ENCODE peak calls at places on chromosomes 13 and 19, in four cellular contexts. X, M, I and E are unnamed samples.
A peak's percentile ranks its signal among the peaks of the same experiment; 100 is the strongest.

GRCh38 chr19:19457691-19458090 is 52.2 kb downstream of the GATAD2A start:
- DNase-seq in M (no peak), I (no peak), X (no peak), E (no peak)

GRCh38 chr19:50432658-50433057 is at the start of gene MYBPC2:
- DNase-seq in I (no peak), M (peak; percentile 31), X (no peak), E (no peak)

GRCh38 chr13:113488283-113488682 is 2.2 kb downstream of the DCUN1D2 start:
- DNase-seq in I (no peak), M (no peak), X (no peak), E (no peak)

GRCh38 chr13:22014469-22014868 is 343.6 kb downstream of the FGF9 start:
- DNase-seq in I (no peak), M (no peak), X (peak; percentile 20), E (no peak)

GRCh38 chr19:11505032-11505503 is 571 bp downstream of the ZNF653 start:
- DNase-seq in X (peak; percentile 99), M (peak; percentile 98), I (peak; percentile 86), E (peak; percentile 94)

GRCh38 chr13:67221630-67222226 is 8.4 kb downstream of the PCDH9 start:
- DNase-seq in M (no peak), X (no peak), I (no peak), E (peak; percentile 11)

GRCh38 chr19:46602392-46603194 is 1.5 kb downstream of the CALM3 start:
- DNase-seq in X (no peak), I (no peak), M (no peak), E (no peak)

GRCh38 chr19:46866407-46867132 is 5.8 kb downstream of the ARHGAP35 start:
- DNase-seq in M (no peak), I (peak; percentile 62), X (peak; percentile 84), E (peak; percentile 49)

GRCh38 chr19:53328967-53329366 is 4.6 kb upstream of the ZNF845 start:
- DNase-seq in M (no peak), I (no peak), X (no peak), E (peak; percentile 51)

GRCh38 chr13:25901460-25902376 is 150.1 kb downstream of the SHISA2 start:
- DNase-seq in X (peak; percentile 96), M (no peak), I (no peak), E (peak; percentile 73)

GRCh38 chr19:3121396-3121795 is 14.4 kb upstream of the GNA15 start:
- DNase-seq in I (no peak), M (no peak), X (no peak), E (no peak)

GRCh38 chr13:49516467-49516866 is 20.7 kb downstream of the PHF11 start:
- DNase-seq in X (no peak), M (no peak), I (no peak), E (no peak)

GRCh38 chr13:97285221-97285955 is 63.3 kb downstream of the MBNL2 start:
- DNase-seq in I (no peak), M (no peak), X (no peak), E (no peak)

GRCh38 chr19:17950310-17951150 is 16.4 kb upstream of the KCNN1 start:
- DNase-seq in I (no peak), X (no peak), M (no peak), E (no peak)

GRCh38 chr13:90185734-90186133 is 1161.8 kb upstream of the MIR17HG start:
- DNase-seq in X (peak; percentile 41), I (no peak), M (no peak), E (no peak)

GRCh38 chr19:3357362-3357730 is 9.0 kb upstream of the NFIC start:
- DNase-seq in I (no peak), M (no peak), X (no peak), E (no peak)

GRCh38 chr13:100347941-100348340 is 240.6 kb downstream of the GGACT start:
- DNase-seq in X (peak; percentile 50), I (no peak), M (no peak), E (peak; percentile 78)

GRCh38 chr19:39871886-39872866 is 26.0 kb upstream of the FBL start:
- DNase-seq in M (no peak), X (no peak), I (no peak), E (no peak)

GRCh38 chr13:110409581-110409992 is 102.5 kb downstream of the COL4A2 start:
- DNase-seq in I (no peak), X (peak; percentile 74), M (no peak), E (peak; percentile 81)

GRCh38 chr19:55656552-55656951 is 1.7 kb downstream of the U2AF2 start:
- DNase-seq in X (no peak), M (no peak), I (no peak), E (no peak)
- H3K4me3 ChIP-seq in X (peak overlapping the region; percentile 88), M (peak overlapping the region; percentile 96), I (peak overlapping the region; percentile 68), E (peak overlapping the region; percentile 95)

GRCh38 chr19:797528-798414 is 519 bp downstream of the PTBP1 start:
- DNase-seq in X (peak; percentile 83), M (peak; percentile 93), I (peak; percentile 67), E (peak; percentile 90)

GRCh38 chr19:798415-799075 is 1.3 kb downstream of the PTBP1 start:
- DNase-seq in X (no peak), M (no peak), I (no peak), E (no peak)

GRCh38 chr19:794989-795658 is 2.1 kb upstream of the PTBP1 start:
- DNase-seq in I (no peak), X (no peak), M (no peak), E (no peak)

GRCh38 chr19:795691-796581 is 1.3 kb upstream of the PTBP1 start:
- DNase-seq in X (no peak), M (no peak), I (no peak), E (no peak)

DNA sequence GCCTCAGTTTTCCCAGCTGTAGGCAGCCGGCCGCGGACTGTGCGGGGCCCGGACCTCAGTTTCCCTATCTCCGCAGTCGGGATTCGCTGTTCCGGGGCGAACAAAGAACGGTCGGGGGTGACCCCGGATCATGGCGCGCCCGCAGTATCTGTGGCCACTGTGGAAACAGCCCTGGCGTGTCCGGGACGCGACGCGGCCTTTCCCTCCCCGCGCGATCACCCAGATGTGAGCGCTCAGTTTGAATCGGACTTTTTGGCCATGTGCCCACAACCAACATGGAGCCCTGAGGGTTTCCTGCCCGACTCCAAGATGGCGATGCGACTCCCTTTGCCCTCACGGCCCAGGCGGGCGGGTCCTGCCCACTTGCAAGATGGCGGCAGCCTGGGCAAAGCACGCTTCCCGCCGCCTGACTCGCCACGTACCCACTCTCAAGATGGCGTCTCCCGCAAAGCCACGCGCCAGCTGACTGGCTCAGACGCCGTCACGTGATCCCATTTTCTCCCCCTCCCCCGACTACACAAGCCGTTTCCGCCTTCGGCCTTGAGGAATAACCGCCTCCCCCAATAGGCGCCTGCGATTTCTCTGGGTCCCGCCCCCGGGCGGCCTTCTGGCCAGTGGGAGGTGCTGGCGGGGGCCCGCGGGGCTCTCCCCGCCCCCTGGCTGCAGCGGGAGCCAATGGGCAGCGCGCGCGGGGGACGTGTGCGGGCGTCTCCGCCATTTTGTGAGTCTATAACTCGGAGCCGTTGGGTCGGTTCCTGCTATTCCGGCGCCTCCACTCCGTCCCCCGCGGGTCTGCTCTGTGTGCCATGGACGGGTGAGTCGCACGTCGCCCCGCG is at the start of gene PTBP1:
- DNase-seq in I (peak; percentile 86), X (peak; percentile 98), M (peak; percentile 100), E (peak; percentile 100)
- TF ChIP-seq CTCF in I (no peak), X (no peak), M (no peak), E (no peak)

GRCh38 chr19:45391346-45391745 is 13.5 kb downstream of the PPP1R13L start:
- DNase-seq in I (no peak), X (peak; percentile 25), M (no peak), E (no peak)

GRCh38 chr19:45396389-45397260 is 8.2 kb downstream of the PPP1R13L start:
- DNase-seq in X (no peak), M (no peak), I (no peak), E (no peak)

GRCh38 chr19:45391871-45392665 is 12.8 kb downstream of the PPP1R13L start:
- DNase-seq in X (no peak), I (no peak), M (no peak), E (no peak)

GRCh38 chr19:45400192-45400591 is 4.7 kb downstream of the PPP1R13L start:
- DNase-seq in X (no peak), I (no peak), M (no peak), E (no peak)

GRCh38 chr19:45395524-45396388 is 9.1 kb downstream of the PPP1R13L start:
- DNase-seq in M (no peak), X (no peak), I (no peak), E (no peak)
- H3K4me3 ChIP-seq in M (no peak overlapping the region), X (no peak overlapping the region), I (no peak overlapping the region), E (no peak overlapping the region)

GRCh38 chr13:43895940-43896339 is 16.2 kb downstream of the LACC1 start:
- DNase-seq in M (no peak), I (no peak), X (no peak), E (no peak)

GRCh38 chr13:43894438-43894837 is 14.7 kb downstream of the LACC1 start:
- DNase-seq in M (no peak), I (no peak), X (peak; percentile 12), E (no peak)
- TF ChIP-seq CTCF in M (no peak), I (peak; percentile 20), X (peak; percentile 51), E (peak; percentile 19)

GRCh38 chr13:40975441-40975840 is 43.7 kb downstream of the ELF1 start:
- DNase-seq in X (peak; percentile 4), M (no peak), I (no peak), E (no peak)
- H3K4me3 ChIP-seq in X (no peak overlapping the region), M (no peak overlapping the region), I (no peak overlapping the region), E (no peak overlapping the region)

DNA sequence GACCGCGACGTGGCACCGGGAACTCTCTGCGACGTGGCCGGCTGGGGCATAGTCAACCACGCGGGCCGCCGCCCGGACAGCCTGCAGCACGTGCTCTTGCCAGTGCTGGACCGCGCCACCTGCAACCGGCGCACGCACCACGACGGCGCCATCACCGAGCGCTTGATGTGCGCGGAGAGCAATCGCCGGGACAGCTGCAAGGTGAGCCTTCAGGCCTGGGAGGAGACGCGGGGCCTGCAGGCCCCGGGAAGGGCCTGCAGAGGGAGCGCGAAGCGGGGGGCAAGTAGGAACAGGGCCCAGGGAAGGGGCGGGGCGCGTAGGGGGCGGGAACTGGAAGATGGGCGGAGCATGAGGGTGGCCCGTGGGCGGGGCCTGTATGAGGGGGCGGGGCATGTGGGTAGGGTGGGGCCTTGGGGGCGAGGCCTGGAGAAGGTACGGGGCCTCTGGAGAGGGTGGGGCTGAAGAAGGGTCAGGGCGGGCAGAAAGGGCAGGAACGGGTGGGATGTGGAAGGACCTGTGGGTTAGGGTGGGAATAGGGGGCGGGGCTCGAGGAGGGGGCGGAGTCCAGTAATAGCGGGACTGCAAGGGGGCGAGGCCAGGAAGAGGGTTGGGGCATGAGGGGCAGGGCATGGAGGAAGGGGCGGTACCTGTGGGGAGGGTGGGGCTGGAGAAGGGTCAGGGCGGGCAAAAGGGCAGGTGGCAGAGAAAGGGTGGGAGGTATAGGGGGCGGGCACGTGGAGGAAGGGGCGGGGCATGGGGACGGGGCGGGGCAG is 2.5 kb downstream of the CFD start:
- DNase-seq in I (no peak), X (peak; percentile 41), M (no peak), E (peak; percentile 32)
- TF ChIP-seq CTCF in I (no peak), X (no peak), M (no peak), E (no peak)